ENCODE peak calls at places on chromosomes 4 and X, in six cellular contexts. H, U, F, J, N and K are unnamed samples.

GRCh38 chr4:152156448-152156847 is 379.4 kb downstream of the FBXW7 start:
- DNase-seq in H (no peak), U (no peak), F (no peak), J (no peak), N (peak), K (no peak)

GRCh38 chr4:67566335-67566734 is 7.8 kb downstream of the STAP1 start:
- DNase-seq in H (no peak), U (no peak), F (no peak), J (no peak), N (no peak), K (no peak)

GRCh38 chrX:112784692-112785091 is 55.9 kb downstream of the AMOT start:
- DNase-seq in H (no peak), U (no peak), F (no peak), J (no peak), N (no peak), K (no peak)

GRCh38 chr4:121655320-121656268 is 41.2 kb downstream of the ANXA5 start:
- DNase-seq in H (no peak), U (no peak), F (no peak), J (no peak), N (no peak), K (no peak)

GRCh38 chrX:134898450-134898849 is 92.3 kb upstream of the SMIM10 start:
- DNase-seq in H (peak), U (no peak), F (peak), J (no peak), N (no peak), K (no peak)

GRCh38 chr4:8666581-8666980 is 74.0 kb downstream of the CPZ start:
- DNase-seq in H (no peak), U (no peak), F (no peak), J (no peak), N (no peak), K (no peak)

GRCh38 chr4:94032754-94033153 is 174.9 kb upstream of the SMARCAD1 start:
- DNase-seq in H (peak), U (peak), F (no peak), J (peak), N (no peak), K (no peak)

GRCh38 chr4:107736924-107737448 is 17.0 kb upstream of the PAPSS1 start:
- DNase-seq in H (peak), U (peak), F (peak), J (no peak), N (no peak), K (peak)

GRCh38 chr4:183987987-183988392 is 82.9 kb downstream of the STOX2 start:
- DNase-seq in H (peak), U (peak), F (peak), J (no peak), N (peak), K (peak)

GRCh38 chr4:168715889-168716288 is 219.0 kb downstream of the PALLD start:
- DNase-seq in H (no peak), U (no peak), F (no peak), J (peak), N (no peak), K (no peak)

GRCh38 chr4:105624530-105624929 is 72.1 kb downstream of the ARHGEF38 start:
- DNase-seq in H (peak), U (no peak), F (peak), J (no peak), N (no peak), K (no peak)

GRCh38 chr4:93000914-93001313 is 697.1 kb downstream of the GRID2 start:
- DNase-seq in H (no peak), U (no peak), F (no peak), J (no peak), N (no peak), K (no peak)

GRCh38 chr4:56434599-56435000 is 815 bp downstream of the PPAT start:
- DNase-seq in H (no peak), U (no peak), F (peak), J (no peak), N (peak), K (no peak)

GRCh38 chr4:48275247-48275646 is 5.6 kb upstream of the TEC start:
- DNase-seq in H (peak), U (no peak), F (peak), J (no peak), N (no peak), K (no peak)

GRCh38 chr4:174189392-174190029 is 94.0 kb downstream of the FBXO8 start:
- DNase-seq in H (peak), U (no peak), F (no peak), J (no peak), N (no peak), K (no peak)

GRCh38 chrX:50111762-50112161 is 89.0 kb downstream of the AKAP4 start:
- DNase-seq in H (no peak), U (no peak), F (no peak), J (no peak), N (no peak), K (no peak)

GRCh38 chrX:50107470-50107869 is 93.3 kb downstream of the AKAP4 start:
- DNase-seq in H (no peak), U (no peak), F (no peak), J (no peak), N (no peak), K (no peak)

GRCh38 chrX:50106051-50106450 is 94.8 kb downstream of the AKAP4 start:
- DNase-seq in H (no peak), U (no peak), F (no peak), J (no peak), N (no peak), K (no peak)

GRCh38 chrX:50103866-50104566 is 96.8 kb downstream of the AKAP4 start:
- DNase-seq in H (peak), U (no peak), F (no peak), J (no peak), N (no peak), K (no peak)

DNA sequence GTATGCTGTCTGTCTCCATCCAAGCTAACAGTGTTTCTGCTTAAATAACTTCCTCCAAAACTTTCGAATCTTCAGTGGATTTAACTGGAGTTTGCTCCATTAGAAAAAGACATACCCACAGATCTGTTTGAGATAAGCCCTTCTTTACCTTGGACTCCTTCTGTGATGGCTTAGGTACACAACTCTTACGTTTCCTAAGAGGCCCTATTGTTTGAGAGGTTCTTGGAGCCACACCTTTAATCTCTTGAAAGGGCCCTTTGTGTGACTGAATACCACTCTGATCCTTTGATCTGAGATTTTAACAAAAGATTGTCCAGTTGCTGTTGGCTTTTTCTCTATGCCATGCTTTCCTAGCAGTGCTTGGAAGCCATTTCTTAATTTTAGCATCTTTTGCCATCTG is 92.5 kb downstream of the AKAP4 start:
- DNase-seq in H (no peak), U (no peak), F (no peak), J (no peak), N (no peak), K (no peak)
- H2BK5ac ChIP-seq in H (no peak), U (no peak), F (no peak), J (no peak), N (no peak), K (no peak)

GRCh38 chr4:76307670-76308014 is 1.1 kb downstream of the STBD1 start:
- DNase-seq in H (no peak), U (no peak), F (no peak), J (no peak), N (no peak), K (no peak)
- H2AFZ ChIP-seq in H (no peak), U (no peak), F (peak), J (no peak), N (peak), K (peak)

DNA sequence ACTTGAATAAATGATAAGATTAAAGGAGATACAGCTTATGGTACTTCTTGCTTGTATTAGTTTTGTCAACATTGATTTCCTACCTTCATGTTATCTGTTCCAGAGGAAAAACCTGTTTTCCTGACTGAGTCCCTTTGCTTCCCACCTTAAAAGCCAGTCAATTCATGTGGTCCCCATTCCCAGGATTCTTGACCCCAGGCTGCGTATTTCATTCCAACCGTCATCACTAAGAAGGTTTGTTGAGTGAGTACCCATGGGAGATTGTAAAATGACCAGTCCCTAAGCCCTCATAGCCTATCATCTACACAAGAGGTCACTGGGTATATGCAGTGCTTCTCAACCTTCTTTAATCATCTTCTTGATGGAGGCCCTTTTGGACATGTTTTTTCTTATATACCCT is 52.2 kb downstream of the BEX3 start:
- DNase-seq in H (no peak), U (no peak), F (no peak), J (no peak), N (peak), K (no peak)
- H2BK5ac ChIP-seq in H (no peak), U (no peak), F (no peak), J (no peak), N (no peak), K (no peak)

DNA sequence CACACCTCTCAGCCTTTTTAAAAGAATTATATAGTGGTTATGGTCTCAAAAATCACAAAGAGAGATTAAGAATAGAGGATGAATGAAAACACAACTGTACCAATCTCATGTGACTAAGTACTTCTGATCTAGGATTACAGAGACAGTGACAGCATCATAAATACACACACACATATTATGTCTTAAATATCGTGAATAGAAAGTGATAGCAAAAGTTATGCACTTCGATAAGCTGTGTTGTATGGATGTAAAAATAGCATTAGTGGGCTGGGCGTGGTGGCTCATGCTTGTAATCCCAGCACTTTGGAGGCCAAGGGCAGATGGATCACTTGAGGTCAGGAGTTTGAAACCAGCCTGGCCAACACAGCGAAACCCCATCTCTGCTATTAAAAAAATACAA is 25.0 kb downstream of the GYPA start:
- DNase-seq in H (no peak), U (no peak), F (no peak), J (no peak), N (no peak), K (no peak)
- H2AFZ ChIP-seq in H (no peak), U (no peak), F (no peak), J (no peak), N (no peak), K (no peak)

GRCh38 chr4:53956053-53956452 is 108.4 kb downstream of the CHIC2 start:
- DNase-seq in H (no peak), U (no peak), F (no peak), J (no peak), N (no peak), K (no peak)
- H2BK5ac ChIP-seq in H (no peak), U (no peak), F (no peak), J (no peak), N (no peak), K (no peak)

DNA sequence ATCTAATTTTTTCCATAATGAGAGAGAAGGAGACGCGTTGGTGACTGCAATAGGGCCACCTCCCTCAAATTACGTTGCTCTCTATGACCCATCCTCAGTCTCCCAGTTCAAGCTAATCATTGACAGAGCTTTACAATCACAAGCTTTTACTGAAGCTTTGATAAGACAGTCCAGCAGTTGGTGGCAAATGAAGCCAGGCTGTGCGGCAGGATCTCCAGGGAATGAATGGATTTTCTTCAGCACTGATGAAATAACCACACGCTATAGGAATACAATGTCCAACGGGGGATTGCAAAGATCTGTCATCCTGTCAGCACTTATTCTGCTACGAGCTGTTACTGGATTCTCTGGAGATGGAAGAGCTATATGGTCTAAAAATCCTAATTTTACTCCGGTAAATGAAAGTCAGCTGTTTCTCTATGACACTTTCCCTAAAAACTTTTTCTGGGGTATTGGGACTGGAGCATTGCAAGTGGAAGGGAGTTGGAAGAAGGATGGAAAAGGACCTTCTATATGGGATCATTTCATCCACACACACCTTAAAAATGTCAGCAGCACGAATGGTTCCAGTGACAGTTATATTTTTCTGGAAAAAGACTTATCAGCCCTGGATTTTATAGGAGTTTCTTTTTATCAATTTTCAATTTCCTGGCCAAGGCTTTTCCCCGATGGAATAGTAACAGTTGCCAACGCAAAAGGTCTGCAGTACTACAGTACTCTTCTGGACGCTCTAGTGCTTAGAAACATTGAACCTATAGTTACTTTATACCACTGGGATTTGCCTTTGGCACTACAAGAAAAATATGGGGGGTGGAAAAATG is at the start of gene KLB:
- DNase-seq in H (no peak), U (no peak), F (no peak), J (no peak), N (no peak), K (no peak)
- H2AFZ ChIP-seq in H (no peak), U (no peak), F (peak), J (no peak), N (no peak), K (no peak)

DNA sequence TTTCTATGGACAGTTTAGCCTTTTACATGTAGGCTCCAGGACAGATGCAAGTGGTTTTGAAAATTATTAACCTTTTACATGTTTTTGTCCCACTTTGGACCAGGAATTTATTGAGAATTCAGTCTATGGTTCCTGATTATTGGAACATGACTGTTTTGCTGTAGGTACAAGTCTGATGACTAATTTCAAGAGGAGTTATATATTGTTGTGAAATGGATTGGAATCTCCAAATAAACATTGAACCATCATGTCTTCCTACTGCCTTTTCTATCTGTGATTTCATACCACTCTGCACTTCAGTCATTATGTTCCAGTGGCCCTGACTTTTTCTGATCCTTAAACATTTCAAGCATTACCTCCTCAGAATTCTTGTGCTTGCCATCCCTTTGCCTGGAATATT is 35.9 kb downstream of the TBC1D19 start:
- DNase-seq in H (peak), U (no peak), F (peak), J (no peak), N (no peak), K (no peak)
- H2BK5ac ChIP-seq in H (no peak), U (no peak), F (peak), J (no peak), N (no peak), K (no peak)

GRCh38 chrX:42946544-42947223 is 168.7 kb upstream of the PPP1R2C start:
- DNase-seq in H (no peak), U (no peak), F (no peak), J (no peak), N (no peak), K (no peak)
- H2AFZ ChIP-seq in H (no peak), U (no peak), F (no peak), J (no peak), N (no peak), K (no peak)

DNA sequence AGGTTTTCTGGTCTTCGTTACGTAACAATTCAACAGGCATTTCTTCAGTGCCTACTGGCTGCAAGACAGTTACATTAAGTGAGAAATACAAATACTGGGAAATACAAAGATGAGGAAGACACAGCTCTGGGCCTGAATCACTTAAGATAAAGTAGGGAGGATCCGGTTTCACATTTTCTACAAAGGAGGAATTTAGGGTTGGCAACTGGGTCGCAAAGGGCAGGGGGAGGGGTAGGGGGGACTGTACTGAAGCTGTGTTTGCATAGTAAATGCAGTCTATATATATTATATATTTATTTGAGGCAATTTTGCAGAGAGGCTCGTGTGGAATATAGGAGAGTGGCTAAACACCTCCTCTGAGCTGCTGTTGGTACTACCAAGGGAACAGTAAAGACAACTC is 107.4 kb downstream of the MAML3 start:
- DNase-seq in H (no peak), U (no peak), F (no peak), J (no peak), N (no peak), K (no peak)
- H2BK5ac ChIP-seq in H (no peak), U (no peak), F (no peak), J (peak), N (peak), K (no peak)

DNA sequence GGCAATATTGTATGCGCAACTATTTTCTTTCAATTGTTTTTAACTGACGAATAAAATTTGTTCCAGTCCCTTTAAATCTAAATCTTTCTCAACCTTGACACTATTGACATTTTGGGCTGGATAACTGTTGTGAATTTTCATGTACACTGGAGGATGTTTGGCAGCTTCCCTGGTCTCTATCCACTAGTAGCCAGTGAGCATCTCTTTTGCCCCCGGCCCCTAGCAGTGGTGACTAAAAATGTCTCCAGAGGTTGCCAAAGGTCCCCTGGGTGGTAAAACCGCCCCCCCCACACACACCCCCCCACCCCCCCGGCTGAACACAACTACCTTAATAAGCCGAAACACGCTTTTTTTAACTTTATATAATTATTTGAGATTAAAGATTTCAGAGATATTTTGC is 514 bp downstream of the FANCB start:
- DNase-seq in H (no peak), U (no peak), F (no peak), J (no peak), N (no peak), K (no peak)
- H2AFZ ChIP-seq in H (no peak), U (no peak), F (no peak), J (no peak), N (no peak), K (peak)